ENCODE peak calls at places on chromosome 18, in five cellular contexts. I, J, E, K and W are unnamed samples.

GRCh38 chr18:62201870-62202269 is 14.8 kb downstream of the RELCH start:
- DNase-seq in E (no peak), J (no peak), K (no peak), I (no peak), W (no peak)

GRCh38 chr18:33630476-33630875 is 52.5 kb downstream of the ASXL3 start:
- DNase-seq in I (no peak), J (no peak), E (no peak), K (no peak), W (no peak)

GRCh38 chr18:1806884-1807615 is 764.3 kb downstream of the METTL4 start:
- DNase-seq in J (no peak), K (no peak), I (no peak), E (no peak), W (no peak)

GRCh38 chr18:34003687-34004086 is 221.0 kb downstream of the NOL4 start:
- DNase-seq in J (no peak), E (no peak), I (no peak), K (no peak), W (no peak)

GRCh38 chr18:37429768-37430167 is 135.8 kb downstream of the CELF4 start:
- DNase-seq in K (no peak), J (no peak), I (no peak), E (no peak), W (no peak)

GRCh38 chr18:21243041-21243431 is 1.0 kb downstream of the GREB1L start:
- DNase-seq in K (no peak), E (no peak), I (no peak), J (no peak), W (no peak)

GRCh38 chr18:29651121-29651675 is 1391.3 kb downstream of the DSC3 start:
- DNase-seq in K (no peak), I (no peak), J (no peak), E (no peak), W (peak)

GRCh38 chr18:7878265-7879173 is 311.4 kb downstream of the PTPRM start:
- DNase-seq in E (no peak), K (no peak), J (no peak), I (no peak), W (no peak)

GRCh38 chr18:5894613-5895299 is 566 bp downstream of the TMEM200C start:
- DNase-seq in J (no peak), I (peak), K (peak), E (no peak), W (no peak)

GRCh38 chr18:6857305-6857704 is 127.8 kb downstream of the ARHGAP28 start:
- DNase-seq in E (no peak), J (no peak), K (no peak), I (no peak), W (no peak)

GRCh38 chr18:8620845-8621244 is 11.6 kb downstream of the RAB12 start:
- DNase-seq in K (no peak), I (no peak), E (no peak), J (no peak), W (no peak)

GRCh38 chr18:79853993-79854364 is 56.2 kb downstream of the KCNG2 start:
- DNase-seq in I (peak), E (no peak), K (no peak), J (no peak), W (no peak)

GRCh38 chr18:73793386-73793785 is 354.2 kb downstream of the FBXO15 start:
- DNase-seq in J (no peak), E (no peak), I (no peak), K (no peak), W (peak)

GRCh38 chr18:44805643-44806042 is 125.0 kb downstream of the SETBP1 start:
- DNase-seq in J (no peak), E (no peak), K (no peak), I (no peak), W (no peak)

GRCh38 chr18:79401494-79402208 is 5.9 kb downstream of the NFATC1 start:
- DNase-seq in J (no peak), K (no peak), E (no peak), I (peak), W (no peak)

GRCh38 chr18:46858290-46858689 is 59.0 kb downstream of the PIAS2 start:
- DNase-seq in I (no peak), K (no peak), E (no peak), J (no peak), W (no peak)

GRCh38 chr18:46856975-46857374 is 60.3 kb downstream of the PIAS2 start:
- DNase-seq in E (no peak), K (no peak), J (no peak), I (no peak), W (no peak)

GRCh38 chr18:46859855-46860254 is 57.5 kb downstream of the PIAS2 start:
- DNase-seq in K (no peak), I (no peak), J (no peak), E (no peak), W (no peak)
- H3K4me3 ChIP-seq in K (no peak), I (no peak), J (no peak), E (no peak), W (no peak)

GRCh38 chr18:31506024-31506742 is 8.2 kb downstream of the DSG2 start:
- DNase-seq in J (no peak), I (no peak), K (no peak), E (no peak), W (no peak)
- TF ChIP-seq CTCF in J (no peak), I (peak), K (no peak), E (peak), W (peak)

GRCh38 chr18:27144672-27145071 is 40.4 kb downstream of the CHST9 start:
- DNase-seq in E (no peak), K (no peak), I (no peak), J (no peak), W (no peak)

GRCh38 chr18:27143580-27144287 is 41.4 kb downstream of the CHST9 start:
- DNase-seq in E (peak), K (no peak), I (peak), J (no peak), W (peak)

GRCh38 chr18:27141876-27142275 is 43.2 kb downstream of the CHST9 start:
- DNase-seq in I (no peak), K (no peak), J (no peak), E (no peak), W (no peak)

GRCh38 chr18:27142891-27143290 is 42.2 kb downstream of the CHST9 start:
- DNase-seq in K (no peak), E (no peak), J (no peak), I (no peak), W (no peak)
- H3K4me3 ChIP-seq in K (no peak), E (no peak), J (no peak), I (peak), W (no peak)

DNA sequence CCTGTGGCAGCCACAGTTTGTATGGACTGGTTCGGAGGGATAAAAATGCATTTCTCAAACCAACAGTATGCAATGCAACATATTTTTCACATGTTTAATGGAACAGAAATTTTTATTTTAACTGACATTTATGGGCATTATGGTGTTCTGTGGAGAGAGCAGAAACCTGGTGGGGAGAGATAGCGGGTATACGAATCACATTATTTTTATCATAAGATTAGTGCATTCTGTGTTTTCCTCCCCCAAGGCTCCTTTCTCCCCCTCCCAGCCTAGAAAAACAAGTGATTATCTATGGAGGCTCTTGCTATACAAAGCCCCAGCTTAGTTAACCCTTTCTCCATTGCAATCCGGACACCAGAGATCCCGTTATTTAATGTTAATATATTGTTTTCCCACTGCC is 289.8 kb upstream of the PIK3C3 start:
- DNase-seq in E (no peak), J (no peak), I (no peak), K (no peak), W (no peak)
- TF ChIP-seq CTCF in E (no peak), J (no peak), I (no peak), K (no peak), W (no peak)

GRCh38 chr18:35303610-35304009 is 13.6 kb upstream of the ZSCAN30 start:
- DNase-seq in E (no peak), I (no peak), J (no peak), K (no peak), W (no peak)
- H3K4me3 ChIP-seq in E (no peak), I (no peak), J (no peak), K (no peak), W (no peak)

DNA sequence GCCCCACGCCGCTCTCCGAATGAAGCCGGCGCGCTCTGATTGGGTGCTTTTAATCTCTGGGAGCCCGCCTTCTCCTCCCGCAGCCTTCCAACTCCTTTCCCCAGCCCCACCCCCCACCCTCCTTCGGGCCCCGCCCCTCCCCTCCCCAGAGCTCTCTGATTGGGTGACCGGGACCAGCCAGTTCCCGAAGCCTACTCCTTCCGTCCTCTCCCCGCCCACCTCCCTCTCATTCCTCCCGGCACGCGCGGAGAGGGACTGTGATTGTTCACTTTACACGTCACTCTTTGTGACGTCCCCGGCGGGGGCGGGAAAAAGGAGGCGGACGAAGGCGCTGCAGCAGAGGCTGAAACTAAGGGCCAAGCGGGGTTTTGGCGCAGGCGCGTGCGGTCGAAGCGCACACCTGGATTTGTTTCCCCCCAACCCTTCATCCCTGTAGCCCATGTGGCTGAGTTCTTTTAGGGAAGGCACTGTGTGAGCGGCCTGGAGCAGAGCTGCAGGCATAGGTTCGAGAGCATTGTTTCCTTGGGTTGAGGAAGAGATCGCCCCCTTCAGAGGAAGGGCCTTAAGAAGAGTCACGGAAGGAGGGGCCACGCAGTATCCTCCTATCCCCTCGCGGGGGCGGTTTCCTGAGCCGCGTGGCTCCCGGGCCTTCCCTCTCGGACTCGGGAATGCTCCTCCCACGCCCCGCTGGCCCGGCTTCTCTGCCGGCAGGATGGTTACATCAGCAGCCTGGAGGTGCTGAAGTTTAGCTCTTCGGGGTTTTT is at the start of gene MEX3C:
- DNase-seq in K (peak), I (peak), E (peak), J (peak), W (peak)
- TF ChIP-seq CTCF in K (no peak), I (peak), E (peak), J (peak), W (peak)

GRCh38 chr18:35040638-35040987 is 600 bp upstream of the MAPRE2 start:
- DNase-seq in E (no peak), I (no peak), K (no peak), J (no peak), W (no peak)
- H3K4me3 ChIP-seq in E (no peak), I (peak), K (no peak), J (peak), W (peak)

DNA sequence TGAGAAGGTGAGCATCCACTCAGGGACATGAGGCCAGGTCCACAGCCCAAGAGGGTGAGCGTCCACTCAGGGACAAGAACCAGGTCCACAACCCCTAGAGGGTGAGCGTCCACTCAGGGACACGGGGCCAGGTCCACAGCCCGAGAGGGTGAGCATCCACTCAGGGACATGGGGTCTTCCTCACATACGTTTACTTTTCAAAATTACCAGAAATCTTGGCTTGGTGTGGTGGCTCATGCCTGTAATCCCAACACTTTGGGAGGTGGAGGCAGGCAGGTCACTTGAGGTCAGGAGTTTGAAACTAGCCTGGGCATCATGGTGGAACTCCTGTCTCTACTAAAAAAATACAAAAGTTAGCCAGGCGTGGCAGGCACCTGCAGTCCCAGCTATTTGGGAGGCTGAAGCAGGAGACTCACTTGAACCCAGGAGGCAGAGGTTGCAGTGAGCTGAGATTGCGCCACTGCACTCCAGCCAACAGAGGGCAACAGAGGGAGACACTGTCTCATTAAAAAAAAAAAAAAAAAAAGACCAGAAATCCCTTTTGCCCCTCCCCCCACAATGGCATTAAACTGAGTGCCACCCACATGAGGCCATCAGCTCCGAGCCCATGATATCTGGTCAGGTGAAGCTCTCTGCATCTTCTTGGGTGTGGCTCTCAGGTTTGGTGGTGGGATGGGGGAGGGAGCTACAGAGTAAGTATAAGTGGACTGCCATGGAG is 9.0 kb upstream of the MBP start:
- DNase-seq in J (no peak), E (no peak), I (no peak), K (peak), W (no peak)
- TF ChIP-seq CTCF in J (no peak), E (peak), I (peak), K (peak), W (peak)